ENCODE peak calls at places on chromosomes 12 and 14, in five cellular contexts. One of them, this sample, is unnamed.

GRCh38 chr12:102009796-102010195 is 52.0 kb downstream of the WASHC3 start:
- DNase-seq in NCI-H82: no peak
- DNase-seq in kidney glomerular epithelial cell: no peak
- DNase-seq in amniotic stem cell: no peak
- DNase-seq in COLO829: no peak
- DNase-seq in this sample: no peak

GRCh38 chr14:71776463-71777359 is 155.5 kb upstream of the RGS6 start:
- DNase-seq in NCI-H82: peak
- DNase-seq in kidney glomerular epithelial cell: no peak
- DNase-seq in amniotic stem cell: no peak
- DNase-seq in COLO829: no peak
- DNase-seq in this sample: no peak

GRCh38 chr14:36553650-36554260 is 28.7 kb downstream of the NKX2-8 start:
- DNase-seq in NCI-H82: peak
- DNase-seq in kidney glomerular epithelial cell: peak
- DNase-seq in amniotic stem cell: peak
- DNase-seq in COLO829: peak
- DNase-seq in this sample: peak

GRCh38 chr14:89382487-89383170 is 34.4 kb downstream of the FOXN3 start:
- DNase-seq in NCI-H82: no peak
- DNase-seq in kidney glomerular epithelial cell: no peak
- DNase-seq in amniotic stem cell: no peak
- DNase-seq in COLO829: no peak
- DNase-seq in this sample: no peak

GRCh38 chr12:13223941-13224340 is 27.4 kb downstream of the EMP1 start:
- DNase-seq in NCI-H82: no peak
- DNase-seq in kidney glomerular epithelial cell: no peak
- DNase-seq in amniotic stem cell: no peak
- DNase-seq in COLO829: no peak
- DNase-seq in this sample: no peak

GRCh38 chr12:27610380-27610779 is 85.9 kb upstream of the REP15 start:
- DNase-seq in NCI-H82: no peak
- DNase-seq in kidney glomerular epithelial cell: no peak
- DNase-seq in amniotic stem cell: no peak
- DNase-seq in COLO829: no peak
- DNase-seq in this sample: no peak

GRCh38 chr12:132715874-132716273 is 5.2 kb downstream of the PGAM5 start:
- DNase-seq in NCI-H82: no peak
- DNase-seq in kidney glomerular epithelial cell: no peak
- DNase-seq in amniotic stem cell: no peak
- DNase-seq in COLO829: no peak
- DNase-seq in this sample: no peak

GRCh38 chr12:69405466-69405865 is 45.9 kb downstream of the YEATS4 start:
- DNase-seq in NCI-H82: no peak
- DNase-seq in kidney glomerular epithelial cell: peak
- DNase-seq in amniotic stem cell: peak
- DNase-seq in COLO829: peak
- DNase-seq in this sample: peak

GRCh38 chr14:105897725-105898113 is 371.3 kb downstream of the TMEM121 start:
- DNase-seq in NCI-H82: no peak
- DNase-seq in kidney glomerular epithelial cell: no peak
- DNase-seq in amniotic stem cell: no peak
- DNase-seq in COLO829: no peak
- DNase-seq in this sample: no peak

GRCh38 chr12:15151141-15152091 is 69.8 kb downstream of the RERG start:
- DNase-seq in NCI-H82: peak
- DNase-seq in kidney glomerular epithelial cell: peak
- DNase-seq in amniotic stem cell: no peak
- DNase-seq in COLO829: peak
- DNase-seq in this sample: peak

GRCh38 chr14:37232907-37233481 is 35.3 kb downstream of the MIPOL1 start:
- DNase-seq in NCI-H82: peak
- DNase-seq in kidney glomerular epithelial cell: peak
- DNase-seq in amniotic stem cell: no peak
- DNase-seq in COLO829: peak
- DNase-seq in this sample: peak

GRCh38 chr14:75877292-75877691 is 104.5 kb downstream of the TGFB3 start:
- DNase-seq in NCI-H82: no peak
- DNase-seq in kidney glomerular epithelial cell: no peak
- DNase-seq in amniotic stem cell: no peak
- DNase-seq in COLO829: peak
- DNase-seq in this sample: no peak

GRCh38 chr12:117875652-117876491 is 92.9 kb downstream of the KSR2 start:
- DNase-seq in NCI-H82: peak
- DNase-seq in kidney glomerular epithelial cell: no peak
- DNase-seq in amniotic stem cell: no peak
- DNase-seq in COLO829: no peak
- DNase-seq in this sample: peak

GRCh38 chr14:93952829-93953228 is 23.5 kb downstream of the ASB2 start:
- DNase-seq in NCI-H82: no peak
- DNase-seq in kidney glomerular epithelial cell: no peak
- DNase-seq in amniotic stem cell: no peak
- DNase-seq in COLO829: no peak
- DNase-seq in this sample: no peak

GRCh38 chr12:101566318-101566717 is 28.5 kb upstream of the MYBPC1 start:
- DNase-seq in NCI-H82: no peak
- DNase-seq in kidney glomerular epithelial cell: no peak
- DNase-seq in amniotic stem cell: no peak
- DNase-seq in COLO829: no peak
- DNase-seq in this sample: no peak

GRCh38 chr12:92132282-92132681 is 13.4 kb downstream of the BTG1 start:
- DNase-seq in NCI-H82: no peak
- DNase-seq in kidney glomerular epithelial cell: no peak
- DNase-seq in amniotic stem cell: no peak
- DNase-seq in COLO829: no peak
- DNase-seq in this sample: no peak

GRCh38 chr14:91223028-91223783 is 21.3 kb downstream of the GPR68 start:
- DNase-seq in NCI-H82: no peak
- DNase-seq in kidney glomerular epithelial cell: no peak
- DNase-seq in amniotic stem cell: no peak
- DNase-seq in COLO829: no peak
- DNase-seq in this sample: no peak

GRCh38 chr12:59036973-59037807 is 116.9 kb upstream of the LRIG3 start:
- DNase-seq in NCI-H82: no peak
- DNase-seq in kidney glomerular epithelial cell: peak
- DNase-seq in amniotic stem cell: no peak
- DNase-seq in COLO829: peak
- DNase-seq in this sample: no peak

GRCh38 chr14:22432348-22432976 is 156.6 kb downstream of the DAD1 start:
- DNase-seq in NCI-H82: peak
- DNase-seq in kidney glomerular epithelial cell: peak
- DNase-seq in amniotic stem cell: peak
- DNase-seq in COLO829: peak
- DNase-seq in this sample: peak

GRCh38 chr12:79618848-79619404 is 71.8 kb downstream of the PAWR start:
- DNase-seq in NCI-H82: no peak
- DNase-seq in kidney glomerular epithelial cell: peak
- DNase-seq in amniotic stem cell: no peak
- DNase-seq in COLO829: no peak
- DNase-seq in this sample: no peak

GRCh38 chr12:53806689-53807088 is 54.9 kb upstream of the CISTR start:
- DNase-seq in NCI-H82: no peak
- DNase-seq in kidney glomerular epithelial cell: no peak
- DNase-seq in amniotic stem cell: no peak
- DNase-seq in COLO829: peak
- DNase-seq in this sample: peak

GRCh38 chr14:22383515-22384166 is 205.4 kb downstream of the DAD1 start:
- DNase-seq in NCI-H82: no peak
- DNase-seq in kidney glomerular epithelial cell: no peak
- DNase-seq in amniotic stem cell: no peak
- DNase-seq in COLO829: no peak
- DNase-seq in this sample: no peak

GRCh38 chr14:76129851-76130576 is 21.7 kb upstream of the GPATCH2L start:
- DNase-seq in NCI-H82: peak
- DNase-seq in kidney glomerular epithelial cell: no peak
- DNase-seq in amniotic stem cell: no peak
- DNase-seq in COLO829: no peak
- DNase-seq in this sample: no peak

GRCh38 chr14:64788706-64789105 is 84.5 kb downstream of the PLEKHG3 start:
- DNase-seq in NCI-H82: no peak
- DNase-seq in kidney glomerular epithelial cell: peak
- DNase-seq in amniotic stem cell: peak
- DNase-seq in COLO829: peak
- DNase-seq in this sample: peak

GRCh38 chr12:70733385-70733784 is 96.2 kb upstream of the PTPRB start:
- DNase-seq in NCI-H82: peak
- DNase-seq in kidney glomerular epithelial cell: peak
- DNase-seq in amniotic stem cell: peak
- DNase-seq in COLO829: peak
- DNase-seq in this sample: peak

This sample was measured in hepatocyte.